ENCODE peak calls at places on chromosome 7, in seven cellular contexts. F is transverse colon, T is A549, G is tibial artery, K is sigmoid colon, N is Peyer's patch, Y is BE2C. P is an unnamed sample.

GRCh38 chr7:81624650-81625310 is 145.1 kb downstream of the HGF start:
- DNase-seq in T (no peak), K (no peak), G (no peak), N (no peak), F (no peak), Y (no peak), P (no peak)

GRCh38 chr7:134890246-134891240 is 95.8 kb upstream of the AGBL3 start:
- DNase-seq in N (no peak), G (peak; percentile 59), F (no peak), T (peak; percentile 49), Y (peak; percentile 80), K (peak; percentile 75), P (peak; percentile 59)

GRCh38 chr7:11758627-11759111 is 73.3 kb downstream of the THSD7A start:
- DNase-seq in Y (peak; percentile 39), G (no peak), T (peak; percentile 51), K (no peak), N (no peak), F (no peak), P (no peak)

GRCh38 chr7:81366546-81366945 is 403.3 kb downstream of the HGF start:
- DNase-seq in F (no peak), N (no peak), G (no peak), Y (no peak), T (no peak), K (no peak), P (no peak)

GRCh38 chr7:33500590-33500989 is 371.2 kb downstream of the BBS9 start:
- DNase-seq in N (no peak), Y (no peak), T (no peak), G (no peak), F (no peak), K (no peak), P (no peak)

GRCh38 chr7:2616973-2617709 is 14.6 kb upstream of the TTYH3 start:
- DNase-seq in T (no peak), Y (peak; percentile 51), K (no peak), N (no peak), G (no peak), F (no peak), P (no peak)

GRCh38 chr7:36191292-36191920 is 38.4 kb downstream of the EEPD1 start:
- DNase-seq in F (no peak), K (peak; percentile 30), Y (no peak), N (no peak), T (no peak), G (no peak), P (peak; percentile 38)

GRCh38 chr7:127353897-127354296 is 38.6 kb downstream of the ZNF800 start:
- DNase-seq in F (no peak), Y (no peak), N (no peak), G (no peak), T (no peak), K (no peak), P (no peak)

GRCh38 chr7:66964391-66964790 is 31.0 kb downstream of the SBDS start:
- DNase-seq in N (no peak), Y (no peak), K (no peak), T (peak; percentile 20), F (no peak), G (no peak), P (no peak)

GRCh38 chr7:124908258-124908657 is 21.4 kb downstream of the POT1 start:
- DNase-seq in K (no peak), F (no peak), G (no peak), N (no peak), Y (no peak), T (no peak), P (no peak)

GRCh38 chr7:66250711-66251110 is 45.6 kb downstream of the TPST1 start:
- DNase-seq in G (no peak), F (no peak), K (no peak), Y (no peak), N (no peak), T (peak; percentile 79), P (no peak)

GRCh38 chr7:149662591-149663095 is 110.7 kb downstream of the ZNF467 start:
- DNase-seq in G (peak; percentile 46), F (peak; percentile 78), Y (peak; percentile 90), T (peak; percentile 83), N (peak; percentile 66), K (peak; percentile 84), P (no peak)

GRCh38 chr7:40455485-40455884 is 320.7 kb downstream of the SUGCT start:
- DNase-seq in Y (no peak), T (no peak), F (no peak), K (no peak), N (no peak), G (no peak), P (no peak)

GRCh38 chr7:70751895-70752294 is 380.0 kb upstream of the GALNT17 start:
- DNase-seq in T (no peak), G (no peak), K (no peak), N (no peak), F (no peak), Y (no peak), P (no peak)

GRCh38 chr7:28802450-28802849 is 155.7 kb downstream of the TRIL start:
- DNase-seq in F (no peak), N (no peak), Y (peak; percentile 65), K (no peak), G (no peak), T (no peak), P (no peak)

GRCh38 chr7:90337106-90337505 is 9.4 kb upstream of the GTPBP10 start:
- DNase-seq in T (no peak), K (no peak), G (no peak), Y (no peak), N (no peak), F (no peak), P (no peak)

GRCh38 chr7:15326044-15326644 is 235.7 kb downstream of the AGMO start:
- DNase-seq in Y (no peak), G (no peak), T (peak; percentile 31), K (no peak), F (no peak), N (no peak), P (no peak)

GRCh38 chr7:90768301-90768700 is 172.2 kb downstream of the CDK14 start:
- DNase-seq in G (no peak), N (no peak), Y (no peak), K (no peak), T (no peak), F (no peak), P (no peak)

GRCh38 chr7:96915029-96915428 is 90.3 kb upstream of the DLX6 start:
- DNase-seq in K (no peak), F (no peak), T (no peak), G (no peak), N (no peak), Y (no peak), P (no peak)

GRCh38 chr7:128914566-128915151 is 4.2 kb upstream of the KCP start:
- DNase-seq in N (peak; percentile 41), T (no peak), G (no peak), F (no peak), K (peak; percentile 60), Y (no peak), P (no peak)

GRCh38 chr7:50783304-50783703 is 608 bp upstream of the GRB10 start:
- DNase-seq in T (no peak), Y (no peak), F (no peak), G (no peak), N (no peak), K (no peak), P (no peak)

GRCh38 chr7:65269150-65269856 is 104.4 kb upstream of the ZNF92 start:
- DNase-seq in F (no peak), N (no peak), Y (peak; percentile 97), G (no peak), K (no peak), T (peak; percentile 91), P (no peak)

GRCh38 chr7:140681766-140682165 is 9.0 kb downstream of the ADCK2 start:
- DNase-seq in F (no peak), G (no peak), T (no peak), K (no peak), Y (no peak), N (no peak), P (no peak)

DNA sequence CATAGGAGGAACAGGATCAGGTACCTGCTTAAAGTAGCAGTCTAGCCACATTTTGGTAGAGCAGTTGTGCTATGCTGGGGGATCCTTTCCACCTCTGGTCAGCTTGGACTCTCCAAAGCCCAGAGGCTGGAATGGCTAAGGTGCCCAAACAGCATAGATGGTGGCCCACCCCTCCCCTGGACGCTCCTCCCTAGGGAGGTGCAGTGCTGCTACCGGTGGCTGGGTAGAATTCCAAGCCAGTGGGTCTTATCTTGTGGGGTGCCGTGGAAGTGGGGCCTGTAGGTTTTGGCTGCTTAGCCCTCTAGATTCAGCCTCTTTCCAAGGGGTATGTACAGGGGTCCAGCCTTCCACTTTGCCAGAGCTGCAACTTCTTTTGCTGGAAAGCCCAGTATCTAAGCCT is 44.0 kb downstream of the RUNDC3B start:
- DNase-seq in N (no peak), K (no peak), G (no peak), T (no peak), F (no peak), Y (no peak), P (no peak)
- H3K4me3 ChIP-seq in N (no peak overlapping the region), K (no peak overlapping the region), G (no peak overlapping the region), T (no peak overlapping the region), F (no peak overlapping the region), Y (no peak overlapping the region), P (no peak overlapping the region)

DNA sequence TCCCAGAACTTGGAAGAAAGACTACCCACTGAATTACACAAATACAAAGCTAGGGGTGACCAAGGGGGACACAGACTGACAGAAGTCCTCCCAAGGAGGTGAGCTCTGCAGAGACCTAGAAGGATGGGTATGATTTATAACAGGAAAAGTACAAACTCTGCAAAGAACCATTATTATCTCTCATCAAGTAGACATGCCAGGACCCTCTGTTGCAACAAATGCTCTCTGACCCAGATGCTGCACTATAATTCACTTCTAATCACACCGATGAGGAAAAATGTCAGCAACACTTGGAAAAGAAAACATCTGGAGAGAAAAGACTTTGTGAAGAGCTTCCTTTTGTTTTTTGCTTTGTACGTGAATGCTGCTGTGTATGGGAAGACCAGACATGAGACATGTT is 178.3 kb upstream of the PDE1C start:
- DNase-seq in Y (no peak), F (no peak), N (no peak), T (no peak), K (no peak), G (no peak), P (no peak)
- TF ChIP-seq CTCF in Y (no peak), F (no peak), N (no peak), T (no peak), K (no peak), G (no peak), P (no peak)

GRCh38 chr7:7609330-7609729 is 31.2 kb upstream of the UMAD1 start:
- DNase-seq in K (no peak), T (no peak), N (no peak), F (no peak), G (no peak), Y (no peak), P (no peak)
- H3K4me1 ChIP-seq in K (no peaks in the 10 kb centered on the region), T (no peaks in the 10 kb centered on the region), N (no peaks in the 10 kb centered on the region), F (no peaks in the 10 kb centered on the region), G (no peaks in the 10 kb centered on the region), Y (peaks cover 3% of the 10 kb centered on the region), P (no peaks in the 10 kb centered on the region)

GRCh38 chr7:131560061-131560460 is 3.6 kb upstream of the PODXL start:
- DNase-seq in G (no peak), K (no peak), T (no peak), Y (no peak), N (no peak), F (no peak), P (no peak)

GRCh38 chr7:131556055-131556911 is at the start of gene PODXL:
- DNase-seq in Y (peak; percentile 83), N (peak; percentile 88), T (peak; percentile 57), G (peak; percentile 54), F (peak; percentile 74), K (peak; percentile 85), P (peak; percentile 66)

GRCh38 chr7:131555565-131556054 is 818 bp downstream of the PODXL start:
- DNase-seq in K (peak; percentile 65), N (no peak), Y (no peak), F (no peak), G (no peak), T (no peak), P (no peak)

GRCh38 chr7:131556912-131557457 is 557 bp upstream of the PODXL start:
- DNase-seq in N (no peak), T (no peak), K (no peak), G (no peak), F (no peak), Y (peak; percentile 27), P (no peak)

GRCh38 chr7:131557521-131558385 is 1.3 kb upstream of the PODXL start:
- DNase-seq in Y (peak; percentile 38), N (no peak), F (peak; percentile 18), K (peak; percentile 69), T (no peak), G (peak; percentile 35), P (peak; percentile 55)
- H3K4me3 ChIP-seq in Y (peak overlapping the region; percentile 52), N (peak overlapping the region; percentile 27), F (peak overlapping the region; percentile 63), K (peak overlapping the region; percentile 65), T (no peak overlapping the region), G (peak overlapping the region; percentile 41), P (peak overlapping the region; percentile 43)

P was measured in ovary.